ENCODE peak calls at places on chromosomes 4 and X, in ten cellular contexts. I is ovary, G is NCI-H2081, B is endothelial cell, T is NCI-H1105, V is Peyer's patch, J is A172, H is activated T-cell treated with anti-CD3 and anti-CD28 coated beads for 1 hour, K is hypothalamus, Y is T-helper 1 cell. C is an unnamed sample.

GRCh38 chrX:153590961-153591956 is 7.7 kb downstream of the CCNQ start:
- DNase-seq in J (no peak), I (no peak), T (no peak), V (peak; percentile 74), G (no peak), B (no peak), H (no peak), K (no peak), Y (no peak), C (no peak)

GRCh38 chr4:137083571-137083970 is 448.7 kb downstream of the PCDH18 start:
- DNase-seq in V (no peak), J (no peak), T (no peak), K (no peak), G (no peak), H (no peak), Y (no peak), B (no peak), I (no peak), C (no peak)

GRCh38 chr4:1215347-1216075 is 33.4 kb downstream of the CTBP1 start:
- DNase-seq in V (peak; percentile 85), J (no peak), B (no peak), H (no peak), Y (no peak), I (peak; percentile 70), T (no peak), K (no peak), G (no peak), C (no peak)

GRCh38 chr4:53899544-53900274 is 164.7 kb downstream of the CHIC2 start:
- DNase-seq in I (peak; percentile 27), V (no peak), G (no peak), B (no peak), H (no peak), Y (no peak), K (no peak), T (no peak), J (no peak), C (no peak)

GRCh38 chr4:89300060-89300459 is 7.5 kb downstream of the GPRIN3 start:
- DNase-seq in I (no peak), J (no peak), Y (no peak), B (no peak), G (no peak), V (no peak), H (no peak), T (no peak), K (no peak), C (no peak)

GRCh38 chr4:23959401-23960148 is 69.7 kb upstream of the PPARGC1A start:
- DNase-seq in Y (no peak), I (no peak), K (no peak), V (no peak), H (no peak), B (no peak), J (no peak), T (no peak), G (no peak), C (no peak)

GRCh38 chrX:56600141-56600540 is 36.7 kb downstream of the UBQLN2 start:
- DNase-seq in B (no peak), K (no peak), Y (no peak), T (no peak), H (no peak), I (no peak), G (no peak), V (no peak), J (no peak), C (no peak)

GRCh38 chr4:86400216-86400615 is 40.4 kb upstream of the MAPK10 start:
- DNase-seq in K (no peak), G (no peak), Y (no peak), T (no peak), V (no peak), I (no peak), B (no peak), H (no peak), J (no peak), C (no peak)

GRCh38 chr4:16443504-16444088 is 217.3 kb upstream of the TAPT1 start:
- DNase-seq in I (no peak), V (no peak), B (peak; percentile 9), J (peak; percentile 1), Y (no peak), G (peak; percentile 33), K (no peak), H (no peak), T (peak; percentile 6), C (peak; percentile 17)

GRCh38 chr4:162015090-162015489 is 148.7 kb downstream of the FSTL5 start:
- DNase-seq in T (no peak), J (no peak), K (no peak), V (no peak), Y (no peak), B (no peak), I (no peak), G (no peak), H (no peak), C (no peak)

GRCh38 chrX:84168574-84168973 is 19.4 kb downstream of the RPS6KA6 start:
- DNase-seq in H (no peak), I (no peak), Y (no peak), G (no peak), V (no peak), K (no peak), B (no peak), J (no peak), T (no peak), C (no peak)

GRCh38 chrX:129957241-129958099 is 25.0 kb upstream of the BCORL1 start:
- DNase-seq in T (peak; percentile 34), V (peak; percentile 88), B (peak; percentile 61), K (no peak), I (peak; percentile 59), H (no peak), J (no peak), Y (peak; percentile 15), G (no peak), C (peak; percentile 55)

GRCh38 chr4:27010334-27010940 is 149.8 kb downstream of the STIM2 start:
- DNase-seq in K (peak; percentile 24), B (peak; percentile 52), V (peak; percentile 79), H (peak; percentile 43), G (peak; percentile 42), Y (peak; percentile 59), I (peak; percentile 54), J (peak; percentile 46), T (no peak), C (peak; percentile 75)

GRCh38 chr4:80172203-80172602 is 25.1 kb upstream of the PRDM8 start:
- DNase-seq in H (no peak), K (no peak), J (no peak), G (no peak), I (no peak), T (no peak), Y (no peak), B (no peak), V (no peak), C (no peak)

GRCh38 chrX:115378471-115378870 is 89.0 kb downstream of the LUZP4 start:
- DNase-seq in J (no peak), T (no peak), B (no peak), G (no peak), K (no peak), H (no peak), I (no peak), V (no peak), Y (no peak), C (peak; percentile 17)

GRCh38 chr4:185305979-185306442 is 89.7 kb downstream of the LRP2BP start:
- DNase-seq in B (no peak), I (no peak), J (peak; percentile 88), Y (no peak), H (no peak), G (peak; percentile 22), V (no peak), K (no peak), T (no peak), C (no peak)

GRCh38 chr4:55947254-55947882 is 1.4 kb upstream of the CEP135 start:
- DNase-seq in G (no peak), K (no peak), T (no peak), V (no peak), J (peak; percentile 39), B (peak; percentile 8), H (no peak), I (no peak), Y (no peak), C (no peak)

GRCh38 chr4:3227878-3228675 is 20.9 kb upstream of the MSANTD1 start:
- DNase-seq in G (no peak), T (no peak), B (no peak), I (no peak), Y (no peak), J (peak; percentile 37), V (no peak), H (no peak), K (no peak), C (no peak)

GRCh38 chr4:188008377-188008776 is 12.8 kb downstream of the ZFP42 start:
- DNase-seq in G (no peak), Y (no peak), J (peak; percentile 91), K (no peak), H (no peak), V (no peak), B (no peak), T (no peak), I (no peak), C (no peak)

C was measured in NCI-H446.